ENCODE peak calls at places on chromosomes 12 and 14, in seven cellular contexts. F is endothelial cell of umbilical vein, J is DND-41, N is GM23248, O is HCT116, Q is mammary epithelial cell, X is Karpas-422. K is an unnamed sample.

GRCh38 chr12:75585309-75585708 is 73.9 kb upstream of the KRR1 start:
- DNase-seq in N (peak), Q (peak), O (peak), J (no peak), F (peak), X (no peak), K (no peak)

GRCh38 chr12:78977463-78977862 is 112.9 kb downstream of the SYT1 start:
- DNase-seq in Q (no peak), N (peak), O (no peak), X (no peak), J (no peak), F (no peak), K (peak)

GRCh38 chr12:59708059-59708458 is 112.2 kb downstream of the SLC16A7 start:
- DNase-seq in Q (peak), F (no peak), N (peak), X (no peak), O (peak), J (no peak), K (peak)

GRCh38 chr12:108282160-108282559 is 57.0 kb downstream of the CMKLR1 start:
- DNase-seq in N (no peak), X (no peak), Q (no peak), O (no peak), F (no peak), J (no peak), K (no peak)

GRCh38 chr14:93099643-93100042 is 16.1 kb downstream of the ITPK1 start:
- DNase-seq in O (no peak), F (no peak), J (no peak), X (no peak), N (no peak), Q (no peak), K (no peak)

GRCh38 chr12:48197549-48197966 is 5.5 kb downstream of the OR10AD1 start:
- DNase-seq in X (peak), Q (peak), F (peak), J (no peak), N (peak), O (peak), K (no peak)

GRCh38 chr14:22900088-22900799 is 17.2 kb downstream of the REM2 start:
- DNase-seq in J (peak), O (peak), Q (peak), X (peak), N (peak), F (peak), K (peak)

GRCh38 chr12:4111010-4111409 is 162.6 kb upstream of the CCND2 start:
- DNase-seq in J (no peak), Q (no peak), X (no peak), N (no peak), O (no peak), F (no peak), K (peak)

GRCh38 chr12:27020761-27021160 is 1.6 kb upstream of the MED21 start:
- DNase-seq in Q (no peak), J (no peak), N (no peak), F (no peak), O (no peak), X (no peak), K (no peak)

GRCh38 chr12:88237954-88238353 is 95.8 kb downstream of the TMTC3 start:
- DNase-seq in J (no peak), N (peak), O (peak), F (peak), Q (peak), X (peak), K (no peak)

GRCh38 chr12:118611295-118611694 is 234.9 kb downstream of the SUDS3 start:
- DNase-seq in O (no peak), X (no peak), Q (no peak), N (no peak), J (no peak), F (no peak), K (no peak)

GRCh38 chr14:102928412-102929348 is 6.2 kb downstream of the AMN start:
- DNase-seq in J (peak), O (peak), N (peak), Q (no peak), F (peak), X (peak), K (peak)

GRCh38 chr14:98198385-98198784 is 1073.6 kb downstream of the BCL11B start:
- DNase-seq in J (peak), Q (peak), X (no peak), O (no peak), F (no peak), N (no peak), K (no peak)

GRCh38 chr14:63448841-63449240 is 94.3 kb downstream of the PPP2R5E start:
- DNase-seq in Q (peak), N (no peak), J (no peak), F (no peak), O (no peak), X (no peak), K (no peak)

GRCh38 chr12:110373962-110374611 is 29.4 kb downstream of the ANAPC7 start:
- DNase-seq in J (no peak), X (no peak), F (no peak), N (no peak), Q (no peak), O (no peak), K (no peak)

GRCh38 chr14:75871181-75871880 is 110.5 kb downstream of the TGFB3 start:
- DNase-seq in X (no peak), Q (no peak), O (no peak), F (peak), J (peak), N (no peak), K (peak)

GRCh38 chr14:32203928-32204357 is 874 bp upstream of the RNU6-8 start:
- DNase-seq in J (no peak), O (no peak), F (no peak), X (peak), Q (no peak), N (no peak), K (no peak)

GRCh38 chr12:49296034-49296835 is 1.3 kb downstream of the PRPH start:
- DNase-seq in O (no peak), X (peak), J (no peak), F (no peak), N (peak), Q (no peak), K (peak)

GRCh38 chr14:58401587-58401986 is 5.9 kb downstream of the TOMM20L start:
- DNase-seq in Q (no peak), X (no peak), O (no peak), J (no peak), F (no peak), N (no peak), K (no peak)

GRCh38 chr12:107126688-107127481 is 33.5 kb upstream of the CRY1 start:
- DNase-seq in F (peak), Q (peak), O (peak), N (peak), J (no peak), X (no peak), K (peak)

GRCh38 chr12:15334225-15334624 is 11.9 kb downstream of the PTPRO start:
- DNase-seq in F (no peak), N (no peak), J (no peak), X (no peak), Q (peak), O (no peak), K (no peak)

GRCh38 chr14:64178814-64179213 is 115.4 kb downstream of the ESR2 start:
- DNase-seq in N (no peak), O (no peak), F (no peak), X (no peak), J (no peak), Q (no peak), K (no peak)

GRCh38 chr12:99455350-99456037 is 192.1 kb upstream of the GARIN6 start:
- DNase-seq in J (no peak), N (peak), X (no peak), F (no peak), O (peak), Q (peak), K (no peak)

GRCh38 chr12:106149096-106149784 is 10.5 kb upstream of the NUAK1 start:
- DNase-seq in J (peak), O (peak), X (peak), Q (no peak), F (peak), N (peak), K (no peak)

GRCh38 chr12:62659457-62660295 is 193.1 kb downstream of the MON2 start:
- DNase-seq in X (no peak), J (no peak), O (no peak), F (peak), N (peak), Q (no peak), K (no peak)
- H2AFZ ChIP-seq in X (no peak), J (no peak), O (no peak), F (peak), N (peak), Q (peak), K (no peak)

DNA sequence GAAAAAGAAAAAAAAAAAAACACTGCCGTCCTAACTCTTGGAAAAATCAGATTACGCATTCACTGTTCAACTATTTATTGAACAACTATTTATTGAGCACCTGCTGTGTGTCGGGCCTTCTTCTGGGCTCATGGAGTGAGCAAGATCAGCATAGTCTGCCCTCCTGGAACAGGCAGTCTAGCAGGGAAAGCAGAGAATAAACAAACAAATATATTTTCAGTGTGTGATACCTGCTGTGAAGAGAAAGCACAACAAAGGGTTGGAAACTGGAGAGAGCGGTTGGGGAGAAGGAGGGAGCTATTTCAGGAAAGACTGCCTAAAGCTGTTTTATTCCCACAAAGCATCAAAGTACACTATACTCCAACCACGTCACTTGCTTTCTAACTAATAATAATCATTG is 10.8 kb downstream of the PROX2 start:
- DNase-seq in O (no peak), X (no peak), Q (no peak), F (no peak), J (no peak), N (no peak), K (peak)
- H2AFZ ChIP-seq in O (no peak), X (no peak), Q (no peak), F (no peak), J (no peak), N (no peak), K (no peak)

GRCh38 chr12:57471-57980 is 9.0 kb upstream of the IQSEC3 start:
- DNase-seq in N (no peak), Q (no peak), J (no peak), F (no peak), X (no peak), O (no peak), K (no peak)
- H2AFZ ChIP-seq in N (no peak), Q (no peak), J (no peak), F (no peak), X (no peak), O (no peak), K (no peak)

GRCh38 chr14:61581955-61582615 is 113.2 kb upstream of the HIF1A start:
- DNase-seq in O (no peak), N (peak), X (no peak), Q (no peak), F (no peak), J (no peak), K (peak)

GRCh38 chr14:61586539-61587396 is 108.5 kb upstream of the HIF1A start:
- DNase-seq in O (no peak), F (no peak), N (peak), X (no peak), Q (peak), J (no peak), K (peak)

GRCh38 chr14:61582815-61583214 is 112.5 kb upstream of the HIF1A start:
- DNase-seq in N (peak), F (no peak), Q (no peak), X (no peak), O (no peak), J (peak), K (peak)

GRCh38 chr14:61585598-61586538 is 109.4 kb upstream of the HIF1A start:
- DNase-seq in Q (no peak), X (no peak), F (peak), N (peak), O (no peak), J (no peak), K (peak)

GRCh38 chr14:61584258-61584657 is 111.1 kb upstream of the HIF1A start:
- DNase-seq in X (no peak), O (no peak), N (peak), J (no peak), F (no peak), Q (peak), K (peak)
- H2AFZ ChIP-seq in X (no peak), O (no peak), N (peak), J (no peak), F (no peak), Q (peak), K (peak)

GRCh38 chr14:61678966-61679365 is 16.3 kb upstream of the HIF1A start:
- DNase-seq in N (peak), O (no peak), X (no peak), F (no peak), Q (no peak), J (no peak), K (no peak)

GRCh38 chr14:61673305-61673704 is 22.0 kb upstream of the HIF1A start:
- DNase-seq in O (no peak), X (no peak), F (peak), N (no peak), Q (no peak), J (no peak), K (no peak)

GRCh38 chr14:61675291-61675690 is 20.0 kb upstream of the HIF1A start:
- DNase-seq in X (no peak), O (no peak), J (no peak), Q (no peak), F (no peak), N (no peak), K (no peak)

GRCh38 chr14:61681413-61681812 is 13.9 kb upstream of the HIF1A start:
- DNase-seq in F (no peak), J (no peak), X (no peak), O (no peak), N (no peak), Q (no peak), K (no peak)

GRCh38 chr14:61677469-61677868 is 17.8 kb upstream of the HIF1A start:
- DNase-seq in J (no peak), Q (no peak), X (no peak), O (no peak), F (no peak), N (no peak), K (no peak)
- H2AFZ ChIP-seq in J (no peak), Q (no peak), X (no peak), O (no peak), F (no peak), N (no peak), K (no peak)

GRCh38 chr12:70880744-70881143 is 39.8 kb downstream of the PTPRR start:
- DNase-seq in Q (no peak), F (no peak), J (no peak), O (no peak), N (no peak), X (no peak), K (no peak)

GRCh38 chr12:70885952-70886351 is 34.6 kb downstream of the PTPRR start:
- DNase-seq in O (no peak), F (no peak), Q (no peak), N (peak), J (no peak), X (no peak), K (no peak)

DNA sequence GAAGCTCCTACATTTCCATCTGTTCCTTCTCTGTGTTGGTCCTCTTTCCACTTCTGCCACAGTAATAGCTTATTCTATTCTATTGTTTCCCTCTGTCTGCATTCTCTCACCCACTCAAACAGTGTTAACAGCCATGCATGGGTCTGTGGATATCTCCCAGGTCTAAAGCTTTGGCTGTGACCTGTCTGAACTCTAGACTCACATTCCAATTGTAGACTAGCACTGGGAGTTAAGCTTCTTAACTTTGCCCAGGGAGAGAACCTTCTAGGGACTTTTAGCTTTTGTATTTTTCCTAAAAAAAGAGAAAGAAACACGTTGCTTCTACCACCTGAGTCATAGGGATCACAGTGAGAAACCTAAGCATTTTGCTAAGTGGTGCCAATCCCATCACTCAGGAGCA is 36.7 kb downstream of the PTPRR start:
- DNase-seq in J (no peak), Q (no peak), N (no peak), F (no peak), O (no peak), X (no peak), K (no peak)
- H2AFZ ChIP-seq in J (no peak), Q (no peak), N (no peak), F (no peak), O (no peak), X (no peak), K (no peak)

DNA sequence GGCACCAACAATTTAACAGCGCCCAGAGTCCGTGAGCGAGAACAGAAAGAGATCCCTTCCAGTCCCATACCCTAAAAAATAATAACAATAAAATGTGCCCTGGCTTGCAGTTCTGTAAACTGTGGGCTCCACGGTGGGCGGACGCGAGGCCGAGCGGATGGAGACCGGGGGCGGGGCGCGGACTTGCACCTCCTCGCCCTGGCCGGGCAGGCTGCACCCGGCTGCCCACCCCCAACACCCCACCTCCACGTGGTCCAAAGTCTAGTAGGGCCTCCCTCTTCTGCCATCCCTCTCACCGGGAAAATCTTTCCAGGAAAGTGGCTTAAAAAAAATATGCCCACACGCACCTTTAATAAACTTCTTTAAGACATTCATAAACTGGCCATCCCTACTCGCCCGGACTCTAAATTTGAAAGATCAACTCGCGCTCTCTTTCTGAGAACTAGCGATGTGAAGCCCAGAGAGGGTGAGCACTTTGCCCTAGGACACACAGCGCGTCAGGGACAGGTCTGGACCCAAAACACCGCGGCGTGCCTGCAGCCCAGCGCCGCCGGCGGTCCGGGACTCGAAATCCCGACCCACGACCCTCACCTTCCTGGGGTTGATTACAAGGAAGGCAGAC is 1.8 kb upstream of the BCL11B start:
- DNase-seq in F (no peak), N (peak), X (no peak), J (no peak), O (no peak), Q (peak), K (peak)
- H2AFZ ChIP-seq in F (peak), N (peak), X (no peak), J (peak), O (no peak), Q (peak), K (no peak)

DNA sequence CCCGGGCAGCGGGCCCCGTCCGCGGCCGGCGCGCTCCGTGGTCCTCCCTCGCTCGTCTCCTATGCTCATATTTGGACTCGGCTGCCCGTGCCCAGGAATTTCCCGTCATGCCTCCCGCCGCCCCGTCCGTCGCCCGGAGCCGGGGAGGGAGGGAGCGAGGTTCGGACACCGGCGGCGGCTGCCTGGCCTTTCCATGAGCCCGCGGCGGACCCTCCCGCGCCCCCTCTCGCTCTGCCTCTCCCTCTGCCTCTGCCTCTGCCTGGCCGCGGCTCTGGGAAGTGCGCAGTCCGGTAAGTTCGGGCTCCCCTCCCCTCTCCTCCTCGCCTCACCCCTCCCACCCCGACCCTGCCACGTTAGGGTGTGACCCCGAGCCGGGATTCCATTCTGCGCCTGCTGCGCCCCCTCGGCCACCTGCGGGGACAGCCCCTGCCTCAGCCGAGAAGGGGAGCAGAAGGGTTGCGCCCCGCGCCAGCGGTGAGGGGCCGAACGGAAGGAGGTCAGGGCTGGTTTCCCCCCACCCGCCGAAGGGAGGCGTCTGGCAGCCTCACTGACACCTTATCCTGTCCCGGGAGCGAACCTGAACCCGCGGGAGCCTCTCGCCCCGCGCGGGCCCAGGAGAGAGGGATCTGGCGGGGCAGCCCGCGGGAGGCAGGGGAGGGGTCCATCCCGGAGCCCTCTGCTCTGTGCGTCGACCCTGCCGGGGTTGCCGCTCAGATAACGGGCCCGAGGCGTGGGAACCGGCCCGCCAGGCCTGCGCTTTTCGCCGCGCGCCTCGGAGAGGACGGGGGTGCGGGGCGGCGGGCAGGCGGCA is at the start of gene MSRB3:
- DNase-seq in N (peak), X (no peak), F (peak), Q (peak), O (peak), J (peak), K (peak)
- H2AFZ ChIP-seq in N (peak), X (no peak), F (peak), Q (peak), O (peak), J (peak), K (peak)

DNA sequence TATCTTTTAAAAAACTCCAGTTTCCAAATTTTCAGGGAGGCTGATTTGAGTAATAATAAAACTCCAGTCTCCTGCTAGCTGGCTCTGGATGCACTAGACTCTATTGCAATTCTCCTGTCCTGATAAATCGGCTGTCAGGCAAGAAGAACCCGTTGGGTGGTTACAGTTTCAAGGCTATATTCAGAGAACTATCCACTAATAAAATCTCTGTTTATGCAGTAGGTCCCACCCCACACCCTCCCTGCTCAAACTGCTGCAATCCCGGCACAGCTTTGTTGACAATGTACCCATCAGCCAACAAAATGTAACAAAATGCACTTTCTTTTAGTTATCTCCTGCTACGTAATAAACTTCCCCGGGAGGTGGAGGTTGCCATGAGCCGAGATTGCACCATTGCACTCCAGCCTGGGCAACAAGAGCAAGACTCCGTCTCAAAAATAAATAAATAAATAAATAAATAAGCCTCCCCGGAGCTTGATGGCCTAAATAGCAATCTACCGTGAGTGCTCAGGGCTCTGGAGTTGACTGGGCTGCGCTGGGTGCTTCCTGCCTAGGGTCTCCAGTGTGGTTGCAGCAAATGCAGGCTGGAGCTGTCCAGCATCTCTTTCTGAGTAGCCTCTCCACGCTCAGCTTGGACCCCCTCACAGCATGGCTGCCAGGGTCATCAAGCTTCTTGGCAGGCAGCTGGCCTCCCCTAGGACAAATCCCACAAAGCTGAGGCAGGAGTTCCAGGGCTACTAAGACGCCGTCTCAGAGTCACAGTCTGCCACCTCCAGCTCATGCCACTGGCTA is 43.2 kb upstream of the FBRSL1 start:
- DNase-seq in Q (no peak), N (no peak), O (no peak), X (no peak), F (no peak), J (no peak), K (no peak)
- H2AFZ ChIP-seq in Q (peak), N (peak), O (peak), X (no peak), F (no peak), J (no peak), K (no peak)

K was measured in osteoblast.